ENCODE peak calls at places on chromosomes 4 and X, in five cellular contexts. W, T, K, L and A are unnamed samples.

GRCh38 chr4:155900402-155900801 is 3.1 kb upstream of the TDO2 start:
- DNase-seq in W (no peak), T (no peak), K (no peak), L (no peak), A (no peak)

GRCh38 chr4:932713-933070 is 432 bp downstream of the TMEM175 start:
- DNase-seq in W (no peak), T (no peak), K (no peak), L (no peak), A (no peak)

GRCh38 chrX:45745479-45745878 is 544.8 kb upstream of the DIPK2B start:
- DNase-seq in W (no peak), T (no peak), K (no peak), L (no peak), A (no peak)

GRCh38 chrX:95629737-95630136 is 1054.9 kb upstream of the DIAPH2 start:
- DNase-seq in W (peak; percentile 2), T (no peak), K (no peak), L (no peak), A (no peak)

GRCh38 chrX:134244043-134244442 is 7.1 kb downstream of the CCDC160 start:
- DNase-seq in W (no peak), T (no peak), K (no peak), L (no peak), A (no peak)

GRCh38 chrX:10666102-10666501 is 45.7 kb upstream of the MID1 start:
- DNase-seq in W (no peak), T (no peak), K (no peak), L (no peak), A (no peak)

GRCh38 chrX:38347136-38347535 is 5.3 kb upstream of the OTC start:
- DNase-seq in W (peak; percentile 86), T (no peak), K (no peak), L (no peak), A (no peak)

GRCh38 chrX:48663241-48663640 is 20.4 kb upstream of the WAS start:
- DNase-seq in W (no peak), T (peak; percentile 17), K (no peak), L (no peak), A (no peak)

GRCh38 chr4:33306131-33306530 is 2586.0 kb downstream of the PCDH7 start:
- DNase-seq in W (no peak), T (no peak), K (no peak), L (no peak), A (peak; percentile 31)

GRCh38 chr4:17164656-17165055 is 266.2 kb upstream of the LDB2 start:
- DNase-seq in W (no peak), T (no peak), K (no peak), L (no peak), A (no peak)

GRCh38 chr4:173270312-173271027 is 63.7 kb downstream of the HMGB2 start:
- DNase-seq in W (no peak), T (no peak), K (no peak), L (no peak), A (no peak)

GRCh38 chr4:2248821-2249261 is 6.9 kb upstream of the HAUS3 start:
- DNase-seq in W (no peak), T (peak; percentile 82), K (no peak), L (no peak), A (peak; percentile 10)

GRCh38 chr4:152919826-152920225 is 16.3 kb upstream of the FHDC1 start:
- DNase-seq in W (no peak), T (no peak), K (no peak), L (no peak), A (no peak)

GRCh38 chr4:168835880-168836454 is 174.1 kb downstream of the CBR4 start:
- DNase-seq in W (no peak), T (no peak), K (no peak), L (no peak), A (no peak)

GRCh38 chrX:120752431-120753128 is 122.7 kb upstream of the C1GALT1C1 start:
- DNase-seq in W (no peak), T (no peak), K (no peak), L (no peak), A (no peak)

GRCh38 chr4:67483868-67484602 is 61.3 kb downstream of the CENPC start:
- DNase-seq in W (no peak), T (no peak), K (peak; percentile 25), L (no peak), A (no peak)

GRCh38 chr4:169039271-169039954 is 29.4 kb upstream of the CBR4 start:
- DNase-seq in W (no peak), T (no peak), K (no peak), L (no peak), A (peak; percentile 66)

GRCh38 chr4:161577604-161578301 is 586.0 kb downstream of the FSTL5 start:
- DNase-seq in W (no peak), T (no peak), K (no peak), L (no peak), A (no peak)

GRCh38 chrX:97189668-97190067 is 306.0 kb downstream of the RPA4 start:
- DNase-seq in W (no peak), T (no peak), K (no peak), L (no peak), A (no peak)

GRCh38 chr4:139562067-139562684 is 6.2 kb upstream of the SETD7 start:
- DNase-seq in W (no peak), T (no peak), K (no peak), L (no peak), A (no peak)

GRCh38 chrX:43679778-43680177 is 23.7 kb downstream of the MAOA start:
- DNase-seq in W (no peak), T (no peak), K (no peak), L (no peak), A (no peak)

DNA sequence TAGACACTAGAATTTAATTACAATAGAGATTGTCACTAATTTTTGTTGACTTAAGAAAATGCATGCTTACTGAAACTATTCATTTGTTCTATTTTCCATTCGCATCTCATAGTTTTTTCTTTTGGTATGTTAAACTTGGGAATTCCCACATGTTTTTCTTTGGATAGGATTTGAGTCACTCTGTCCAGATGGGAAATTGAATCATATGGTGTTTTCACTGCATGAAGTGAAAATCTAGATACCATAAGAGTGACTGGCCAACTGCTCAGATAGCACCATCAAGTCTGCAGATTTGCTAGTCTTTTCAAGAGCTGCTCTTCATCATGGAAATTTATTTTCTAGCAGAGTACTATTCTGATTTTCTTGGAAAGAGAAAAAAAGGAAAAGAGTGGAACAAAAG is 172.6 kb downstream of the FAM47B start:
- DNase-seq in W (no peak), T (no peak), K (no peak), L (no peak), A (no peak)
- TF ChIP-seq POLR2A in W (no peak), T (no peak), K (no peak), L (no peak), A (no peak)

GRCh38 chrX:76127341-76127740 is 45.5 kb upstream of the PBDC1 start:
- DNase-seq in W (peak; percentile 18), T (no peak), K (no peak), L (no peak), A (no peak)
- TF ChIP-seq CTCF in W (peak; percentile 15), T (no peak), K (no peak), L (no peak), A (no peak)

DNA sequence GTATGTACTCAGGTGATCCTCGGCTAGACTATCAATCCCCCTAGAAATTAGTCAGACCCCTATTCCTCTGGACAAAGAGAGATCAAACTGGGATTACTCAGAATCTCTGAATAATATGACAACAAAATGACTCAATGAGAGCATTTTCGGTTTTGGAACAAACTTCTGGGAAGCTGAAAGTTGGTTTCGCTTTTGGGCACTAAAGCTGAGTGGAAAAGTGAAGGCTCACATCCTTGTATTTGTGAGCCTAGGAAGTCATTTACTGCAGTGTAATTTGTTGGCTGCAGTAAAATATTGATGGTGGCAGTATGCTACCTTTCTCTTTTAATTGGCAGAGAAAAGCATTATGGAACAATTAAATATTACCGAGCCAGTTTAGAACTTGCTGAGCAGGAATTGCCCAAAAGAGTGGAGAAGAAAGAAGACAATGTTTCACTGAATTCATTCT is 69.4 kb downstream of the AGTR2 start:
- DNase-seq in W (no peak), T (no peak), K (no peak), L (no peak), A (no peak)
- H3K4me3 ChIP-seq in W (no peak overlapping the region), T (no peak overlapping the region), K (no peak overlapping the region), L (peak overlapping the region; percentile 28), A (no peak overlapping the region)

GRCh38 chr4:52711834-52712171 is 39.4 kb downstream of the ERVMER34-1 start:
- DNase-seq in W (no peak), T (no peak), K (no peak), L (no peak), A (no peak)

GRCh38 chr4:52712172-52712990 is 38.8 kb downstream of the ERVMER34-1 start:
- DNase-seq in W (peak; percentile 99), T (peak; percentile 98), K (peak; percentile 99), L (peak; percentile 99), A (peak; percentile 99)

GRCh38 chr4:52712991-52713275 is 38.3 kb downstream of the ERVMER34-1 start:
- DNase-seq in W (no peak), T (no peak), K (no peak), L (no peak), A (no peak)

GRCh38 chr4:52714597-52715254 is 36.5 kb downstream of the ERVMER34-1 start:
- DNase-seq in W (peak; percentile 82), T (no peak), K (no peak), L (no peak), A (no peak)

GRCh38 chr4:52713456-52713937 is 37.7 kb downstream of the ERVMER34-1 start:
- DNase-seq in W (peak; percentile 52), T (no peak), K (peak; percentile 34), L (no peak), A (no peak)
- TF ChIP-seq POLR2A in W (no peak), T (no peak), K (no peak), L (no peak), A (no peak)